ENCODE peak calls at places on chromosome 7, in ten cellular contexts. T is HCEC 1CT; I is PC-3; A is heart left ventricle; D is MCF 10A; C is stimulated activated CD8-positive, alpha-beta memory T cell treated with anti-CD3 and anti-CD28 coated beads, Interleukin-4, amount 100 ng/mL, for 24 hours; O is tibial nerve; N is AG04449; K is T-helper 1 cell; U is NCI-H460. F is an unnamed sample.

GRCh38 chr7:143452495-143452894 is 9.2 kb downstream of the TAS2R60 start:
- DNase-seq in I (no peak), N (no peak), A (no peak), D (no peak), T (peak), K (no peak), U (no peak), O (no peak), C (no peak), F (no peak)

GRCh38 chr7:12684186-12684585 is 3.2 kb upstream of the ARL4A start:
- DNase-seq in U (no peak), I (no peak), K (no peak), T (no peak), A (no peak), D (no peak), O (no peak), C (no peak), N (no peak), F (no peak)

GRCh38 chr7:40623863-40624262 is 489.1 kb downstream of the SUGCT start:
- DNase-seq in A (no peak), U (no peak), C (no peak), O (no peak), I (no peak), D (no peak), T (no peak), N (no peak), K (no peak), F (no peak)

GRCh38 chr7:157750291-157750690 is 413.5 kb downstream of the DNAJB6 start:
- DNase-seq in C (no peak), A (no peak), T (no peak), N (no peak), U (no peak), O (no peak), D (no peak), I (no peak), K (no peak), F (no peak)

GRCh38 chr7:146115665-146116451 is 743 bp upstream of the CNTNAP2 start:
- DNase-seq in I (peak), N (no peak), O (no peak), U (peak), K (no peak), C (no peak), T (peak), A (peak), D (no peak), F (no peak)

GRCh38 chr7:142777318-142777717 is 6.5 kb downstream of the PRSS2 start:
- DNase-seq in U (no peak), K (no peak), N (no peak), C (no peak), I (no peak), D (no peak), O (no peak), T (no peak), A (no peak), F (no peak)

GRCh38 chr7:122887198-122887597 is 938 bp upstream of the CADPS2 start:
- DNase-seq in U (peak), I (peak), T (peak), D (peak), A (peak), N (no peak), K (no peak), O (peak), C (no peak), F (peak)

GRCh38 chr7:128322040-128322643 is 21.6 kb downstream of the RBM28 start:
- DNase-seq in N (no peak), C (no peak), U (peak), D (peak), O (no peak), K (no peak), I (peak), T (peak), A (no peak), F (peak)

GRCh38 chr7:100102950-100103840 is 1.8 kb downstream of the AP4M1 start:
- DNase-seq in D (no peak), T (peak), O (no peak), N (no peak), C (no peak), I (no peak), A (no peak), K (no peak), U (no peak), F (no peak)

GRCh38 chr7:10731253-10731773 is 242.4 kb upstream of the PHF14 start:
- DNase-seq in K (no peak), I (no peak), T (no peak), U (no peak), A (no peak), C (no peak), D (no peak), O (no peak), N (no peak), F (no peak)

GRCh38 chr7:157841757-157842390 is 505.1 kb downstream of the DNAJB6 start:
- DNase-seq in N (no peak), O (no peak), T (no peak), U (no peak), A (no peak), C (no peak), I (no peak), D (no peak), K (no peak), F (no peak)

GRCh38 chr7:82678259-82678658 is 234.7 kb upstream of the CACNA2D1 start:
- DNase-seq in T (no peak), U (no peak), A (no peak), K (no peak), C (no peak), O (no peak), N (no peak), I (no peak), D (no peak), F (no peak)

GRCh38 chr7:93108003-93108402 is 9.8 kb downstream of the SAMD9 start:
- DNase-seq in O (no peak), I (no peak), U (no peak), C (no peak), K (no peak), N (no peak), T (no peak), D (no peak), A (no peak), F (no peak)

GRCh38 chr7:134943785-134944400 is 42.4 kb upstream of the AGBL3 start:
- DNase-seq in K (no peak), T (peak), C (no peak), D (peak), I (peak), U (peak), A (no peak), O (no peak), N (no peak), F (peak)

GRCh38 chr7:19110026-19110777 is 7.2 kb downstream of the TWIST1 start:
- DNase-seq in T (no peak), C (no peak), A (no peak), D (no peak), U (no peak), N (no peak), K (no peak), O (no peak), I (no peak), F (no peak)

GRCh38 chr7:148804343-148805234 is 79.5 kb downstream of the EZH2 start:
- DNase-seq in O (no peak), N (no peak), D (no peak), C (no peak), A (no peak), I (no peak), K (no peak), T (no peak), U (no peak), F (no peak)

GRCh38 chr7:326273-326672 is 36.3 kb downstream of the FOXL3 start:
- DNase-seq in K (no peak), U (no peak), T (no peak), O (no peak), A (no peak), D (no peak), C (no peak), I (no peak), N (no peak), F (no peak)

GRCh38 chr7:33472348-33473025 is 343.1 kb downstream of the BBS9 start:
- DNase-seq in D (no peak), K (no peak), C (no peak), I (peak), T (no peak), A (no peak), N (no peak), U (no peak), O (no peak), F (no peak)

GRCh38 chr7:6420680-6421079 is 27.1 kb downstream of the DAGLB start:
- DNase-seq in K (no peak), I (no peak), N (no peak), A (no peak), D (no peak), T (no peak), O (no peak), U (no peak), C (no peak), F (no peak)

GRCh38 chr7:134737561-134738353 is 41.7 kb upstream of the CALD1 start:
- DNase-seq in I (no peak), O (no peak), T (peak), N (peak), U (no peak), D (peak), A (no peak), K (no peak), C (no peak), F (no peak)

GRCh38 chr7:22488643-22489462 is 11.1 kb downstream of the STEAP1B start:
- DNase-seq in O (peak), N (peak), C (peak), U (peak), D (peak), K (peak), T (peak), I (peak), A (peak), F (peak)

GRCh38 chr7:124893140-124893810 is 36.4 kb downstream of the POT1 start:
- DNase-seq in A (no peak), T (no peak), K (no peak), I (no peak), O (no peak), U (no peak), D (no peak), N (no peak), C (no peak), F (no peak)

GRCh38 chr7:4237296-4238235 is 444.5 kb upstream of the FOXK1 start:
- DNase-seq in A (no peak), O (no peak), U (no peak), T (no peak), C (no peak), D (no peak), I (no peak), N (no peak), K (no peak), F (no peak)

GRCh38 chr7:33645096-33645495 is 260.2 kb upstream of the BMPER start:
- DNase-seq in A (no peak), N (no peak), U (no peak), D (no peak), K (no peak), O (no peak), T (no peak), I (no peak), C (no peak), F (no peak)

GRCh38 chr7:75637854-75638606 is 100.7 kb downstream of the HIP1 start:
- DNase-seq in N (no peak), T (no peak), D (no peak), A (no peak), U (no peak), K (no peak), O (no peak), I (no peak), C (no peak), F (no peak)

GRCh38 chr7:133561361-133561760 is 308.5 kb downstream of the EXOC4 start:
- DNase-seq in U (no peak), T (no peak), N (no peak), I (no peak), K (no peak), C (no peak), O (no peak), A (no peak), D (no peak), F (no peak)

GRCh38 chr7:151599401-151600227 is 79.9 kb upstream of the RHEB start:
- DNase-seq in T (peak), C (no peak), U (no peak), N (peak), K (no peak), O (peak), D (peak), I (peak), A (no peak), F (peak)

GRCh38 chr7:30548762-30549344 is 44.2 kb upstream of the GGCT start:
- DNase-seq in K (no peak), A (peak), T (peak), D (peak), I (peak), U (peak), O (peak), C (peak), N (no peak), F (peak)

GRCh38 chr7:144403649-144404061 is at the start of gene NOBOX:
- DNase-seq in O (no peak), U (no peak), I (no peak), T (no peak), C (no peak), N (no peak), A (no peak), K (no peak), D (no peak), F (no peak)

GRCh38 chr7:99625961-99626360 is 9.2 kb downstream of the ZSCAN25 start:
- DNase-seq in K (no peak), I (no peak), N (no peak), D (no peak), T (no peak), A (no peak), O (no peak), U (no peak), C (no peak), F (no peak)

GRCh38 chr7:112723416-112723815 is 66.8 kb downstream of the TMEM168 start:
- DNase-seq in K (no peak), I (peak), U (no peak), O (no peak), T (peak), C (no peak), N (no peak), A (no peak), D (no peak), F (no peak)

GRCh38 chr7:43838201-43838659 is 31.1 kb downstream of the MRPS24 start:
- DNase-seq in D (no peak), U (no peak), T (no peak), K (no peak), N (no peak), I (no peak), O (no peak), A (no peak), C (no peak), F (no peak)

GRCh38 chr7:143205560-143206293 is 16.1 kb upstream of the TAS2R40 start:
- DNase-seq in A (peak), C (no peak), U (no peak), N (no peak), D (no peak), K (no peak), T (no peak), O (peak), I (no peak), F (no peak)

GRCh38 chr7:123716877-123717276 is 31.9 kb downstream of the WASL start:
- DNase-seq in O (no peak), C (no peak), I (no peak), U (no peak), D (no peak), T (no peak), N (no peak), A (no peak), K (no peak), F (no peak)

GRCh38 chr7:26183545-26184282 is 16.8 kb downstream of the HNRNPA2B1 start:
- DNase-seq in C (no peak), A (no peak), K (no peak), U (no peak), N (no peak), T (no peak), I (peak), O (no peak), D (no peak), F (no peak)

GRCh38 chr7:30062587-30062986 is 34.4 kb downstream of the PLEKHA8 start:
- DNase-seq in I (peak), C (no peak), D (peak), U (peak), T (peak), A (no peak), O (no peak), K (no peak), N (no peak), F (peak)

F was measured in LoVo.